ENCODE peak calls at places on chromosomes 11 and 22, in eight cellular contexts. H, G, J, Q, F, E, T and C are unnamed samples.

GRCh38 chr11:70161043-70161625 is 42.0 kb upstream of the FADD start:
- DNase-seq in J (no peak), Q (no peak), H (no peak), E (no peak), T (no peak), F (no peak), G (no peak), C (no peak)

GRCh38 chr11:8382436-8383053 is 118.9 kb upstream of the LMO1 start:
- DNase-seq in J (no peak), G (peak), F (no peak), H (no peak), T (no peak), Q (no peak), E (no peak), C (no peak)

GRCh38 chr11:13210424-13210823 is 67.2 kb upstream of the BMAL1 start:
- DNase-seq in J (peak), Q (peak), F (peak), T (peak), E (peak), H (peak), G (peak), C (no peak)

GRCh38 chr22:29528144-29528543 is 25.4 kb downstream of the THOC5 start:
- DNase-seq in Q (no peak), E (no peak), F (no peak), H (no peak), T (no peak), G (no peak), J (no peak), C (no peak)

GRCh38 chr11:79321282-79321681 is 119.5 kb downstream of the TENM4 start:
- DNase-seq in J (no peak), H (no peak), T (no peak), F (no peak), Q (no peak), G (no peak), E (no peak), C (no peak)

GRCh38 chr22:42156121-42156520 is 25.5 kb upstream of the CYP2D6 start:
- DNase-seq in T (no peak), J (no peak), Q (no peak), F (no peak), G (no peak), H (no peak), E (no peak), C (no peak)

GRCh38 chr22:17820879-17821439 is 46.7 kb upstream of the BID start:
- DNase-seq in G (no peak), T (no peak), Q (no peak), E (no peak), H (no peak), F (no peak), J (no peak), C (no peak)

GRCh38 chr11:112290462-112290894 is 29.8 kb upstream of the PLET1 start:
- DNase-seq in H (no peak), F (no peak), E (no peak), J (no peak), T (no peak), G (no peak), Q (no peak), C (no peak)

GRCh38 chr11:4019891-4020290 is 74.7 kb upstream of the RRM1 start:
- DNase-seq in Q (no peak), J (no peak), F (no peak), H (no peak), E (no peak), G (no peak), T (no peak), C (no peak)

GRCh38 chr11:118677977-118678376 is 1.5 kb downstream of the TREH start:
- DNase-seq in T (no peak), J (no peak), G (no peak), F (no peak), E (no peak), Q (no peak), H (no peak), C (no peak)

GRCh38 chr22:41511521-41511968 is 32.7 kb downstream of the POLR3H start:
- DNase-seq in G (no peak), E (no peak), T (no peak), H (no peak), F (no peak), Q (no peak), J (no peak), C (no peak)

GRCh38 chr22:41094036-41094435 is 1.6 kb downstream of the EP300 start:
- DNase-seq in E (no peak), J (peak), H (no peak), F (no peak), T (peak), G (peak), Q (no peak), C (peak)

GRCh38 chr11:130765951-130766649 is 150.2 kb downstream of the SNX19 start:
- DNase-seq in E (no peak), T (peak), J (no peak), G (no peak), F (no peak), Q (no peak), H (no peak), C (peak)

GRCh38 chr11:111490496-111490895 is 21.7 kb downstream of the BTG4 start:
- DNase-seq in G (no peak), E (no peak), T (no peak), Q (no peak), F (no peak), H (no peak), J (no peak), C (no peak)

GRCh38 chr11:6655020-6655789 is 404 bp downstream of the DCHS1 start:
- DNase-seq in J (peak), E (no peak), T (no peak), Q (peak), H (no peak), G (no peak), F (peak), C (peak)

GRCh38 chr22:29343313-29343805 is 27.9 kb upstream of the RASL10A start:
- DNase-seq in Q (no peak), E (no peak), T (no peak), J (no peak), H (no peak), G (peak), F (peak), C (no peak)

GRCh38 chr11:34063061-34063795 is 11.7 kb downstream of the CAPRIN1 start:
- DNase-seq in Q (no peak), J (no peak), H (no peak), T (no peak), F (no peak), G (no peak), E (no peak), C (no peak)

GRCh38 chr22:43530864-43531201 is 119.0 kb downstream of the MPPED1 start:
- DNase-seq in T (no peak), H (no peak), G (no peak), J (no peak), E (no peak), Q (no peak), F (no peak), C (no peak)

GRCh38 chr11:70743941-70744351 is 345.6 kb downstream of the CTTN start:
- DNase-seq in G (no peak), E (no peak), H (no peak), T (no peak), J (no peak), F (no peak), Q (peak), C (no peak)

GRCh38 chr11:19931141-19931767 is 218.6 kb downstream of the NAV2 start:
- DNase-seq in T (no peak), E (peak), J (no peak), G (no peak), F (no peak), H (no peak), Q (no peak), C (no peak)

GRCh38 chr11:2759228-2760195 is 59.7 kb upstream of the KCNQ1OT1 start:
- DNase-seq in G (no peak), E (peak), H (no peak), J (peak), F (no peak), Q (no peak), T (no peak), C (no peak)

GRCh38 chr11:75697906-75698563 is 19.6 kb upstream of the MOGAT2 start:
- DNase-seq in G (peak), H (no peak), E (no peak), Q (no peak), T (no peak), J (no peak), F (no peak), C (no peak)

GRCh38 chr11:17328856-17329490 is 22.6 kb upstream of the NCR3LG1 start:
- DNase-seq in H (no peak), G (no peak), Q (no peak), T (no peak), J (no peak), E (no peak), F (peak), C (no peak)

GRCh38 chr11:125370561-125371389 is 125.3 kb downstream of the FEZ1 start:
- DNase-seq in E (no peak), G (no peak), F (no peak), H (no peak), J (no peak), Q (peak), T (no peak), C (no peak)

GRCh38 chr11:6719588-6719987 is 36.4 kb upstream of the MRPL17 start:
- DNase-seq in E (no peak), J (no peak), F (no peak), Q (no peak), G (no peak), T (no peak), H (no peak), C (no peak)

GRCh38 chr22:38718414-38718813 is 12.7 kb downstream of the GTPBP1 start:
- DNase-seq in E (no peak), F (peak), T (no peak), Q (peak), G (peak), H (peak), J (peak), C (no peak)
- TF ChIP-seq CTCF in E (peak), F (peak), T (no peak), Q (peak), G (peak), H (peak), J (peak), C (no peak)

GRCh38 chr11:21511835-21512440 is 680.9 kb upstream of the ANO5 start:
- DNase-seq in G (peak), E (no peak), T (peak), Q (peak), H (peak), J (peak), F (peak), C (peak)

GRCh38 chr11:21520244-21520643 is 672.6 kb upstream of the ANO5 start:
- DNase-seq in Q (no peak), T (no peak), H (no peak), E (no peak), F (no peak), J (no peak), G (no peak), C (no peak)

GRCh38 chr11:21514298-21514697 is 678.6 kb upstream of the ANO5 start:
- DNase-seq in F (no peak), G (peak), H (no peak), E (no peak), J (peak), Q (no peak), T (peak), C (no peak)
- TF ChIP-seq CTCF in F (peak), G (peak), H (no peak), E (no peak), J (peak), Q (peak), T (peak), C (no peak)

GRCh38 chr11:100578966-100579365 is 108.1 kb upstream of the ARHGAP42 start:
- DNase-seq in J (no peak), E (no peak), F (no peak), G (peak), Q (no peak), T (no peak), H (no peak), C (no peak)

GRCh38 chr11:100574894-100575769 is 112.0 kb upstream of the ARHGAP42 start:
- DNase-seq in G (peak), Q (no peak), J (no peak), H (peak), F (no peak), E (no peak), T (no peak), C (no peak)

GRCh38 chr11:100573911-100574513 is 113.1 kb upstream of the ARHGAP42 start:
- DNase-seq in T (no peak), J (no peak), G (no peak), Q (no peak), F (no peak), H (no peak), E (no peak), C (no peak)

GRCh38 chr11:100581318-100581717 is 105.8 kb upstream of the ARHGAP42 start:
- DNase-seq in F (no peak), H (no peak), G (peak), E (no peak), Q (no peak), J (no peak), T (no peak), C (no peak)

DNA sequence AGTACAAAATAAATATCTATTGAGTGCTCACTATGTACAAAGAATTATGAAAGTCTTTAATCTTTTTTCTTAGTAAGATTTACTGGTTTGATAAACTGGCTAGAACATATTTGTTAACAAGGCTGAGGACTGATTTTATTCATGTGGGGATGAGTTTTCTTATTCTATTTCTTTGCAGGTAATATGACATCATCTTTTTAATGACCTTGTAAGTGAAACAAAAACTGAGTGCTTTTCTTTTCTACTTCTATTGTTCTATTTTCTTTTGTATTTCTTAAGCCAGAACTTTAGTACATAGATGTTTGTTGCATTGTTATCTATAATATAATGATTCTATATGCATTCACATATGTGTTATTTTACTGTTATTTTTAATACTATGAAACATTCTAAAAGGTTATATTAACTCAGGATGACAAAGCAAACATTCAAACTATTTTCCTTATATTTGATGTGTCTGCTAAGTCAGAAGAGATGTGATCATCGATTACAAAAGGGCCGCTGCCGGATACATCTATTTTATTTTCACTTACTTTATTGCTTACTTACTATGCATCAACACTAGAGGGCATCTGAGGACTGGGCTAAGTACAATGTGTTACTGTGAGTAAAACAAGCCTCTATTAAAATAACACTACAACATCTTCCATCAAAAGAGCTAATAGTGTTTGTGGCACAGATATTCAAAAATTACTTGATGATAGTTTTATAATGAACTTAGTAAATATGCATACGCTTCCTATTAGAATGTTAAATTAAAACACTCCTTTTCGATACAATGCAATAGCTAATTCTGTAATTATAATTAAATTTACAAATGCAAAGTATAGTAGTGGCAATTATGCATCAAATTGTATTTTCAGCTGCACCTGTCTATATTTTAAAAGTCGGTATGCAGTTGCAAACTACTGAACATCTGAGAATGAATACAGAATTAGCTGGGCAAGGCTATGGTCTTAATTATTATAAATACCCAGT is 110.8 kb upstream of the ARHGAP42 start:
- DNase-seq in J (no peak), G (peak), E (no peak), F (no peak), Q (no peak), T (peak), H (peak), C (peak)
- TF ChIP-seq CTCF in J (peak), G (peak), E (peak), F (peak), Q (peak), T (peak), H (peak), C (peak)

DNA sequence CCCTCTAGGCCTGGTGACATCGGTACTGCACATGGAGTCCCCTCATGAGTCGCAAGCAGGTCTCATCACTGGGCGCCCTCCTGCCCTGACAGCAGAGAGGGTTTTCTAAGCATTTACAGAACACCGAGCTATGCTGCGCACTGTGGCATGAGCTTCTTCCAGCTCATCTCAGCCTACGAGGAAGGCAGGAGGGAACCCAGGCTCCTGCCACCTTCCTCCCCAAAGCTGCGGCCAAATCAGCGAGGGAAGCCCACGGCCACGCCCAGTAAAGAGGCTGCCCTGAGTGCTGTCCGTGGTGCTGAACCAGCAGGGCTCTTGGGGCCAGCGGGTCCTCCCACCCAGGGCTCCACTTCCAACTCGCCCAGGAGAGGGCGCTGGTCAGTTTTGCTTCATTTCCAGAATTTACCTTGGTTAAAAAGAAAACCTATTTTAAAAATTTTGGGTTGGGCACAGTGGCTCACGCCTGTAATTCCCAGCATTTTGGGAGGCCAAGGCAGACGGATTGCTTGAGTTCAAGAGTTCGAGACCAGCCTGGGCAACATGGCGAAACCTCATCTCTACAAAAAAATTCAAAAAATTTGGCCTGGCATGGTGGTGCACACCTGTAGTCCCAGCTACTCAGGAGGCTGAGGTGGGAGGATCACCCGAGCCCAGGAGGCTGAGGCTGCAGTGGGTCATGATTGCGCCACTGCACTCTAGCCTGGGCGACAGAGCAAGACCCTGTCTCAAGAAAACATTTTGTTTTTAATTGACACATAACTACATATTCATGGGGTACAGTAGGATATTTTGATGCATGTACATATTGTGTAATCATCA is 34.2 kb downstream of the PHF21B start:
- DNase-seq in Q (peak), H (peak), F (peak), J (peak), T (peak), E (peak), G (peak), C (peak)
- TF ChIP-seq CTCF in Q (peak), H (peak), F (peak), J (peak), T (peak), E (peak), G (peak), C (peak)

GRCh38 chr11:91248199-91248807 is 976.3 kb upstream of the FAT3 start:
- DNase-seq in Q (no peak), T (peak), H (peak), F (no peak), J (peak), E (no peak), G (peak), C (no peak)
- TF ChIP-seq CTCF in Q (peak), T (peak), H (peak), F (peak), J (peak), E (no peak), G (peak), C (peak)

GRCh38 chr11:120622189-120622912 is 110.8 kb downstream of the GRIK4 start:
- DNase-seq in T (peak), J (peak), G (peak), H (no peak), Q (no peak), F (no peak), E (no peak), C (no peak)
- TF ChIP-seq CTCF in T (peak), J (peak), G (peak), H (peak), Q (peak), F (no peak), E (no peak), C (no peak)

DNA sequence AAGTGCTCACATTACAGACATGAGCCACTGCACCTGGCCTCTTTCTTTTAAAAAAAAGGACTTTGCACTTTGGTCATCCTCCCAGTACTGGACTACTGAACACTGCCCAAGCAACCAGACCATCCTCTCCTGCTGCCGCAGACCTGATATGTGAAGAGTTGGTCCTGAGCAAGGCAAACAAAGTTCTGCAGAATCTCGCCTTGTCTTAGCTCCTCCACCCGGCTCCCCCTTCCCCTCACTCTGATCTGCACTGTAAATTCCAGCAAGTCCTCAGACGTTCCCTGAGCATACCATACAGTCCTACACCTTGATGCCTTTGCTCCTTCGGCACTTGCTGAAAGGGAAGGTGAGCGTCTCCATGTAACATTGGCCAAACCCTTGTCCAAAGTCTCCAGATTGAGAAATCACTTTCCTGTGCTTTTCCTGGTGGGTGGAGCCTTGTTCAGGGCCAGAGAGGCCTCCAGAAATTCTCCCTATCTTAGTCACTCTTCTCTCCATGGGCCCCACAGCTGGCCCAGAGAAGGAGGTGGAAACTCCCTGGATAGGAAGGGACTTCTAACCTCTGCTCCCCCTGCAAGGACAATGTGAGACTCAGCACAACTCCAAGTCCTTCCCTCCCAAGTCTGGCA is 47.0 kb upstream of the TIMP3 start:
- DNase-seq in T (no peak), F (no peak), G (no peak), J (no peak), E (no peak), H (no peak), Q (no peak), C (no peak)
- TF ChIP-seq CTCF in T (no peak), F (no peak), G (no peak), J (no peak), E (no peak), H (no peak), Q (no peak), C (no peak)

DNA sequence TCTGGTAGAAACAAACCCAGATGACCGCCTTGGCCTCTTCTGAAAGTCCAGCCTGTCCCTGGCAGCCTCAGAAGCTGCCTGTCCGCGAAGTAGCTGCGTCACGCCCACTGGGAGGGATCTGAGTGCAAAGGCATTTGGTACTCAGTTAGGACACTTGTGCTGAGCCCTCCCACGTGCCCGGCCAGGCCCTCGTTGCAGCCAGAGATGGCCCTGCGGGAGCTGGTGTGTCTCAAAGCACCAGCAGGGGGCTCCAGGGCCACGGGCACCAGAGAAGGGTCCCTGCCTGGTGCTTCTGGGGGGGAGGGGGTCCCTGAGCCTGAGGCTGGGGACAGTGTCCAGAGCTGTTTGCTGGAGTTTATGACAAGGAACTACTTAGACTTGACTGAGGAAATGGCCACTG is 5.8 kb downstream of the SELENOO start:
- DNase-seq in T (peak), G (no peak), F (peak), Q (no peak), H (no peak), J (no peak), E (no peak), C (no peak)
- TF ChIP-seq CTCF in T (peak), G (peak), F (no peak), Q (peak), H (peak), J (peak), E (no peak), C (no peak)